ENCODE peak calls at places on chromosomes 2 and 18, in five cellular contexts. H is H9, P is nephron progenitor cell, O is BJ, E is Peyer's patch. C is an unnamed sample.

GRCh38 chr18:54183390-54183789 is 41.1 kb downstream of the MBD2 start:
- DNase-seq in O (no peak), P (no peak), H (no peak), E (no peak), C (no peak)

GRCh38 chr2:168034586-168034985 is 212.8 kb downstream of the STK39 start:
- DNase-seq in P (no peak), O (no peak), H (no peak), E (no peak), C (no peak)

GRCh38 chr2:71546275-71546638 is 92.9 kb downstream of the DYSF start:
- DNase-seq in O (no peak), E (no peak), P (no peak), H (no peak), C (no peak)

GRCh38 chr18:12946549-12947354 is 1.1 kb upstream of the SEH1L start:
- DNase-seq in E (peak), H (peak), O (peak), P (peak), C (no peak)

GRCh38 chr2:37096568-37096967 is 12.2 kb downstream of the GPATCH11 start:
- DNase-seq in P (no peak), E (no peak), H (no peak), O (no peak), C (no peak)

GRCh38 chr2:35598310-35598709 is 757.3 kb upstream of the CRIM1 start:
- DNase-seq in H (no peak), E (no peak), O (no peak), P (no peak), C (no peak)

GRCh38 chr2:187124514-187124913 is 275.5 kb upstream of the ZSWIM2 start:
- DNase-seq in E (no peak), P (no peak), H (no peak), O (no peak), C (no peak)

GRCh38 chr2:148546270-148546669 is 98.3 kb upstream of the EPC2 start:
- DNase-seq in H (no peak), O (no peak), P (no peak), E (no peak), C (no peak)

GRCh38 chr2:203732072-203732952 is 25.9 kb downstream of the CD28 start:
- DNase-seq in P (no peak), E (no peak), H (no peak), O (no peak), C (no peak)

GRCh38 chr18:74633652-74634352 is 36.1 kb downstream of the ZNF407 start:
- DNase-seq in O (no peak), P (no peak), E (no peak), H (no peak), C (no peak)

GRCh38 chr2:46364797-46365457 is 67.7 kb downstream of the EPAS1 start:
- DNase-seq in H (no peak), P (peak), O (peak), E (no peak), C (no peak)

GRCh38 chr18:3595282-3596273 is 145.6 kb downstream of the TGIF1 start:
- DNase-seq in E (no peak), P (no peak), H (no peak), O (peak), C (peak)

GRCh38 chr2:6081542-6081872 is 389.3 kb downstream of the SOX11 start:
- DNase-seq in O (no peak), E (no peak), P (no peak), H (no peak), C (no peak)

GRCh38 chr2:28394331-28394877 is 1.7 kb downstream of the FOSL2 start:
- DNase-seq in P (peak), E (no peak), H (no peak), O (no peak), C (peak)

GRCh38 chr2:9310390-9310789 is 103.8 kb downstream of the ASAP2 start:
- DNase-seq in O (peak), E (no peak), P (no peak), H (no peak), C (no peak)

GRCh38 chr2:220034356-220035121 is 407.1 kb downstream of the SLC4A3 start:
- DNase-seq in O (peak), H (no peak), E (no peak), P (no peak), C (no peak)

GRCh38 chr18:75276813-75277628 is 66.4 kb downstream of the TSHZ1 start:
- DNase-seq in H (no peak), E (no peak), O (peak), P (no peak), C (no peak)

GRCh38 chr18:25349926-25350560 is 1.9 kb downstream of the ZNF521 start:
- DNase-seq in H (peak), P (peak), O (no peak), E (no peak), C (peak)

GRCh38 chr2:56211048-56211447 is 27.3 kb downstream of the CCDC85A start:
- DNase-seq in P (no peak), H (no peak), E (no peak), O (no peak), C (no peak)

GRCh38 chr2:144376926-144377325 is 143.0 kb downstream of the ZEB2 start:
- DNase-seq in E (no peak), P (no peak), O (no peak), H (no peak), C (no peak)

GRCh38 chr18:79299711-79300110 is 96.0 kb upstream of the NFATC1 start:
- DNase-seq in P (no peak), E (no peak), H (no peak), O (no peak), C (no peak)

GRCh38 chr2:3376821-3377220 is 797 bp downstream of the EIPR1 start:
- DNase-seq in P (no peak), O (no peak), E (no peak), H (no peak), C (no peak)

GRCh38 chr2:44515416-44515815 is 153.7 kb downstream of the CAMKMT start:
- DNase-seq in H (no peak), O (no peak), E (no peak), P (no peak), C (no peak)

GRCh38 chr2:200300065-200300464 is 6.4 kb upstream of the SPATS2L start:
- DNase-seq in P (no peak), H (no peak), E (no peak), O (no peak), C (no peak)

GRCh38 chr2:200297100-200297499 is 9.4 kb upstream of the SPATS2L start:
- DNase-seq in O (no peak), P (no peak), E (no peak), H (no peak), C (no peak)

GRCh38 chr2:200298816-200299215 is 7.7 kb upstream of the SPATS2L start:
- DNase-seq in H (no peak), O (no peak), E (no peak), P (no peak), C (no peak)

GRCh38 chr2:200298015-200298414 is 8.5 kb upstream of the SPATS2L start:
- DNase-seq in O (no peak), H (no peak), E (no peak), P (no peak), C (no peak)

GRCh38 chr2:200296118-200296517 is 10.4 kb upstream of the SPATS2L start:
- DNase-seq in E (no peak), P (no peak), H (no peak), O (no peak), C (no peak)
- TF ChIP-seq CTCF in E (no peak), P (no peak), H (no peak), O (no peak), C (no peak)

DNA sequence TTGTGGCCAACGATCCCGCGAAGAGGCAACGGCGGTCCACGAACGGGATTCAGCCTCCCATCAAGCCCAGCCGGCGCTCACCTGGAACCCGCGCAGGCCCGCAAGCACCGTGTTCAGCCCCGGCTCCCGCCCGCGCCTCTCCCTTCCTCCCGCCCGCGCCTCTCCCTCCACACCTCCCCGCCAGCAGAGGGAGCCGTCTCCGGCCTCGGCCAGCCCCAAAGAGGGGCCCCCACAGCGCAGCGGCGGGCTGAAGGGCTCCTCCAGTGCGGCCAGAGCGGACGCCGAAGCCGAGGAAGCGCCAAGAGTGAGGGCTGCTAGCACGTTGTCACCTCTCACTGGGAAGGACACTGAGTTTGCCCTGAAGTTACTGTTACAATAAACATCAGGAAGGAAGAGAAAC is 55.3 kb upstream of the LAPTM4A start:
- DNase-seq in H (peak), O (no peak), P (peak), E (no peak), C (peak)
- TF ChIP-seq CTCF in H (peak), O (peak), P (peak), E (peak), C (no peak)

GRCh38 chr2:39715822-39716221 is 50.1 kb downstream of the TMEM178A start:
- DNase-seq in E (no peak), P (no peak), O (no peak), H (no peak), C (no peak)

GRCh38 chr2:39717067-39717466 is 51.4 kb downstream of the TMEM178A start:
- DNase-seq in O (no peak), P (no peak), H (no peak), E (no peak), C (no peak)

GRCh38 chr2:39718483-39718882 is 52.8 kb downstream of the TMEM178A start:
- DNase-seq in H (no peak), O (no peak), E (no peak), P (no peak), C (no peak)

GRCh38 chr2:39723497-39723896 is 55.6 kb downstream of the THUMPD2 start:
- DNase-seq in E (no peak), H (no peak), P (no peak), O (no peak), C (no peak)

GRCh38 chr2:39719317-39719716 is 53.6 kb downstream of the TMEM178A start:
- DNase-seq in E (no peak), P (no peak), H (no peak), O (no peak), C (no peak)
- TF ChIP-seq CTCF in E (no peak), P (no peak), H (no peak), O (no peak), C (no peak)

GRCh38 chr18:63951302-63951705 is 2.2 kb downstream of the HMSD start:
- DNase-seq in O (no peak), E (no peak), P (no peak), H (no peak), C (no peak)
- TF ChIP-seq CTCF in O (peak), E (no peak), P (no peak), H (no peak), C (no peak)

GRCh38 chr2:239275037-239275685 is 125.7 kb downstream of the HDAC4 start:
- DNase-seq in H (no peak), E (peak), P (no peak), O (peak), C (peak)
- TF ChIP-seq CTCF in H (no peak), E (no peak), P (no peak), O (peak), C (no peak)

GRCh38 chr2:155250800-155251199 is 552.3 kb downstream of the KCNJ3 start:
- DNase-seq in E (no peak), H (no peak), P (no peak), O (no peak), C (no peak)
- TF ChIP-seq CTCF in E (no peak), H (peak), P (peak), O (peak), C (no peak)

DNA sequence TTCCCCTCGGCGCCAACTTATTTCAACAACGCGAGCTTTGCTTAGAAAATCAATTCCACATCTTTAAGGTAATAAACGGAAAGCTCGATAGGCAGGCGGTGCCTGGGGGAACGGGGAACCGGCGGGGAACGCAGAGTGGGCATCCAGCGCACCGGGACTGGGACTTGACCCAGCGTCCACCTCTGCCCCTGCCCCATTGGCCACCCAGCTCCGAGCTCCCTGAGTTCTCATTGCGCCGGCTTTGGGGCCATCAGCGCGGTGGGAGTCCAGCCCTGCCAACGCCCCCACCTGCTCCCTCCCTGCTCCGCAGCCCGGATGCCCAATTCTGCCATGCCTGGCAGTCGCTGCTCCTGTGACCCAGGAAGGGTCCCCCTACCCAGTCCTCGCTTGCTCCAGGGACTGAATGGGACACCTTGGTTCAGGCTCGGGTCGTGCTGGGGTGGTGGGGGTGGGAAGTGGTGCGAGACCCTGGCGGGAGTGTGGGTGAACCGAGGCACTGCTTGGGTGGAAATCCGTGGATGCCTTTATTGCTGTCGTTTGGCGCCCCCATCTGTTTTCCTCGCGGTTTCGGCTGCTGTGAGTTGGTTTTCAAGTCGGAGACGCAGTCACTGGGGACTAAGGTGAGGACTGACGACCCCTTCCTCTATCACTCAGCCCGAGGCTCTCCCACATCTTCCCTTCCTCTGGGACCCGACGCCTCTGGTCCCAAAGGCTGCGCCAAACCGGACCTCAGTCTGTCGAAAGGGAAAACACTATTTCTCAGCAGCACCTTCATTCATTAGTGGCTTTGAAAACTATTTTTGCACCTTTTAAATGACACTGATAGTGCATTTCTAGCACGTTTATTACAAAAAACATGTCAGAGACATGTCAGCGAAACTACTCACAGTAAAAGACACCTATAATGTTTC is 2.4 kb upstream of the EVX2 start:
- DNase-seq in O (no peak), H (peak), E (no peak), P (peak), C (no peak)
- TF ChIP-seq CTCF in O (peak), H (peak), E (no peak), P (peak), C (no peak)

DNA sequence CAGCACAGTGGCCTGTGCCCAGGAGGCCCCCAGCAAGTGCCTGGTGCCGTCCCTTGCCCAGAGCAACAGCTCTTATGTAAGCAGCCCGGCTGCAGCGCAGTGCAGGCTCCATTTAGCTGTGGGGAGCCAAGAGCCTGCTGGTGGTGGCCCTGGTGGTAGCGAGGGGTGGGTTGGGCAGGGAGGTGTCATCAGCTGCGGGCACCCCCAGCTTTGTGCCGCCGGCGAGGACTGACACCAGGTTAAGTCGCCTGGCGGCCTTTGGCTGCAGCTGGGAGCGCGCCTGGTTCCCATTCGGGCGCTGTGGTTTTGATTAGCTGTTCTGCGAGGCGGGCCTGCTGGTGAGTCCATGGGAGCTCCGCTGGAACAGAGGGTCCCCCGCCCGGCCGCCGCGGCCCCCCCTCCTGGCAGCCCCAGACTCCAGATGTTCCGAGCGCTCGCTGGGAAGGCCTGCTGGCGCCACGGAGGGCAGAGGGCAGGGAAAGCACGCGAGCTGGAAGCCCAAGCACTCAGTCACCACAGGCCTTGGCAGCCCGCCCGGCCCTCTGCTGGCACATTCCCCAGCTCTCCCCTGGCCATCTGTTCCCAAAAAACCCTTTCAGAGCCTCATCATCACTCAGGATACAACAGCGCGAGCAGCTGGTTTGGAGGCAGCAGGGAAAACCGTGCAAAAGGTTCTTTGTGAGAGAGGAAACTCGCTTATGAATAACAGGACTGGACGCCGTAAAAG is 18.4 kb downstream of the ATOH8 start:
- DNase-seq in P (peak), O (peak), H (peak), E (peak), C (no peak)
- TF ChIP-seq CTCF in P (no peak), O (peak), H (peak), E (no peak), C (no peak)

DNA sequence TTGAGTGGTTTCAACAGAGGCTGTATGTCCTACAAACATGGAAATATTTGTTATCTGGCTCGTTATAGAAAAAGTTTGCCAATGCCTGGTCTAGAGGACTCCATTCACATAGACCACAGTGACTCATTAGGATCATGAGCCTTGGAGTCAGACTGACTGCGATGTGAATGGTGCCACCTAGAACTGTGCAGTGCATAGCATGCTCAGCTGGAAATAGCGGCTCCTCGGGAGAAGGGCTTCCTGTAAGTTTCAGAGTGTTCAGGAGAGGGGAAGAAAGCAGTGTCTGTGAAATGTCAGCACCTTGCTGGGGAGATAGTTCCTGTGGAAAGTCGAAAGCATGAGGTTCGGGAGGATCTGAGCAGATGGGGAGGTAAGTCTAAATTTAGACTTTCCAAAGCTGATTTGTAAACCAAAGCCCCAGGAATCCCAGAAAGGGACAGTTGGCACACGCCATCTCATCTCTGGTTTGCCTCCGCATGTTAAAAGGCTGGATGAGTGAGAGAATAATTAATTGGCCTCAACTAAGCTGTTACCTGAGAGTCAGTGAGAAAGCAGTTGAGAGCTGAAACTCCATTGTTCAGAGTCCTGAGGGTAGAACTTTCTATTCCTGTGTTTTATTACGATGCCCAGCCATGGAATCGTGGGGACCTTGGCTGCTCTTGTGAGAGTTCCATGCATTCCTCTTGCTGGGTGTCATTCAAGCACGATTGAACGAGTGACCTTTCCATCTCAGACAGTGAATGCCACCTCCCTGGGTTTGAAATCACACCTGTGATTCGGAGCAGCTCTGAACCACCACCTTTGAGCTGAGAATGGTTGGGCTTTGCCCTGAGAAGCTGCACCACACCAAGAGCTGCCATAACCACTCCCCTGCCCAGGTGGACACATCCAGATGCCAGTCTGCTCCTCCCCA is 99.5 kb downstream of the MAPK4 start:
- DNase-seq in E (no peak), O (no peak), H (no peak), P (no peak), C (no peak)
- TF ChIP-seq CTCF in E (no peak), O (no peak), H (no peak), P (no peak), C (no peak)

GRCh38 chr2:23399674-23400261 is 14.8 kb downstream of the KLHL29 start:
- DNase-seq in O (no peak), H (no peak), E (no peak), P (no peak), C (no peak)
- TF ChIP-seq CTCF in O (no peak), H (no peak), E (no peak), P (no peak), C (no peak)